ENCODE peak calls at places on chromosomes 7 and 10, in eight cellular contexts. R is activated naive CD4-positive, alpha-beta T cell treated with anti-CD3 and anti-CD28 coated beads for 36 hours; Z is stimulated activated CD4-positive, alpha-beta T cell treated with anti-CD3 and anti-CD28 coated beads, Interleukin-4, amount 100 ng/mL, for 24 hours; U is GM12865; J is neuronal stem cell; O is CD4-positive, alpha-beta memory T cell; K is activated T-helper 9 cell treated with anti-CD3 and anti-CD28 coated beads, Interleukin-2, amount 50 U/mL, for 16 hours; M is cardiac fibroblast. T is an unnamed sample.

GRCh38 chr7:158321056-158321700 is 266.4 kb downstream of the PTPRN2 start:
- DNase-seq in O (no peak), M (no peak), J (no peak), U (no peak), R (no peak), K (no peak), Z (no peak), T (no peak)

GRCh38 chr10:59881640-59882039 is 24.7 kb downstream of the CCDC6 start:
- DNase-seq in Z (no peak), K (no peak), R (peak), U (peak), O (no peak), J (no peak), M (no peak), T (no peak)

GRCh38 chr7:97215556-97215955 is 98.1 kb downstream of the SDHAF3 start:
- DNase-seq in M (no peak), R (no peak), Z (no peak), J (no peak), K (no peak), O (no peak), U (no peak), T (peak)

GRCh38 chr10:14089556-14090297 is 241.0 kb downstream of the FRMD4A start:
- DNase-seq in K (no peak), Z (no peak), R (no peak), J (no peak), M (no peak), U (no peak), O (no peak), T (no peak)

GRCh38 chr7:131540491-131541162 is 15.8 kb downstream of the PODXL start:
- DNase-seq in M (peak), Z (no peak), U (no peak), K (no peak), J (no peak), R (no peak), O (no peak), T (no peak)

GRCh38 chr10:96833220-96834001 is 1.3 kb downstream of the LCOR start:
- DNase-seq in U (peak), R (peak), O (no peak), Z (peak), K (no peak), M (peak), J (peak), T (peak)

GRCh38 chr7:91311844-91312243 is 47.6 kb downstream of the FZD1 start:
- DNase-seq in Z (no peak), M (peak), J (no peak), O (no peak), R (no peak), U (no peak), K (no peak), T (no peak)

GRCh38 chr7:31782411-31782991 is 95.5 kb downstream of the PPP1R17 start:
- DNase-seq in K (no peak), O (no peak), U (peak), M (peak), Z (no peak), J (peak), R (peak), T (peak)

GRCh38 chr10:34081948-34082347 is 733.1 kb downstream of the PARD3 start:
- DNase-seq in R (no peak), U (no peak), Z (no peak), K (no peak), O (no peak), M (no peak), J (no peak), T (no peak)

GRCh38 chr7:25029075-25029474 is 49.1 kb upstream of the OSBPL3 start:
- DNase-seq in K (no peak), U (no peak), Z (no peak), O (peak), M (no peak), J (no peak), R (peak), T (no peak)